ENCODE peak calls at places on chromosome 1, in seven cellular contexts. Y is fibroblast of lung, P is astrocyte, A is psoas muscle, V is heart left ventricle, Q is right lobe of liver, Z is tibial nerve. S is an unnamed sample.

GRCh38 chr1:154478639-154479038 is 23.4 kb upstream of the TDRD10 start:
- DNase-seq in Y (peak), P (no peak), A (no peak), V (no peak), Q (no peak), Z (no peak), S (no peak)

GRCh38 chr1:178379807-178380206 is 117.0 kb downstream of the CLEC20A start:
- DNase-seq in Y (no peak), P (no peak), A (no peak), V (no peak), Q (no peak), Z (no peak), S (no peak)

GRCh38 chr1:213303286-213303685 is 252.2 kb downstream of the RPS6KC1 start:
- DNase-seq in Y (peak), P (peak), A (no peak), V (no peak), Q (no peak), Z (no peak), S (no peak)

GRCh38 chr1:92975551-92976232 is 14.4 kb upstream of the DIPK1A start:
- DNase-seq in Y (no peak), P (no peak), A (no peak), V (no peak), Q (no peak), Z (no peak), S (no peak)

GRCh38 chr1:159854101-159854692 is 8.3 kb downstream of the VSIG8 start:
- DNase-seq in Y (peak), P (peak), A (peak), V (peak), Q (peak), Z (peak), S (no peak)

GRCh38 chr1:54800041-54800898 is 853 bp downstream of the TTC22 start:
- DNase-seq in Y (no peak), P (no peak), A (peak), V (no peak), Q (no peak), Z (no peak), S (no peak)

GRCh38 chr1:47742890-47743760 is 254.1 kb downstream of the TRABD2B start:
- DNase-seq in Y (no peak), P (no peak), A (no peak), V (no peak), Q (no peak), Z (no peak), S (no peak)

GRCh38 chr1:206808615-206809014 is 36.3 kb upstream of the IL10 start:
- DNase-seq in Y (peak), P (peak), A (no peak), V (no peak), Q (no peak), Z (no peak), S (no peak)

GRCh38 chr1:59568158-59568935 is 246.4 kb upstream of the HOOK1 start:
- DNase-seq in Y (peak), P (no peak), A (no peak), V (no peak), Q (no peak), Z (no peak), S (no peak)

GRCh38 chr1:88039240-88039639 is 644.8 kb upstream of the PKN2 start:
- DNase-seq in Y (no peak), P (no peak), A (no peak), V (no peak), Q (no peak), Z (no peak), S (no peak)

DNA sequence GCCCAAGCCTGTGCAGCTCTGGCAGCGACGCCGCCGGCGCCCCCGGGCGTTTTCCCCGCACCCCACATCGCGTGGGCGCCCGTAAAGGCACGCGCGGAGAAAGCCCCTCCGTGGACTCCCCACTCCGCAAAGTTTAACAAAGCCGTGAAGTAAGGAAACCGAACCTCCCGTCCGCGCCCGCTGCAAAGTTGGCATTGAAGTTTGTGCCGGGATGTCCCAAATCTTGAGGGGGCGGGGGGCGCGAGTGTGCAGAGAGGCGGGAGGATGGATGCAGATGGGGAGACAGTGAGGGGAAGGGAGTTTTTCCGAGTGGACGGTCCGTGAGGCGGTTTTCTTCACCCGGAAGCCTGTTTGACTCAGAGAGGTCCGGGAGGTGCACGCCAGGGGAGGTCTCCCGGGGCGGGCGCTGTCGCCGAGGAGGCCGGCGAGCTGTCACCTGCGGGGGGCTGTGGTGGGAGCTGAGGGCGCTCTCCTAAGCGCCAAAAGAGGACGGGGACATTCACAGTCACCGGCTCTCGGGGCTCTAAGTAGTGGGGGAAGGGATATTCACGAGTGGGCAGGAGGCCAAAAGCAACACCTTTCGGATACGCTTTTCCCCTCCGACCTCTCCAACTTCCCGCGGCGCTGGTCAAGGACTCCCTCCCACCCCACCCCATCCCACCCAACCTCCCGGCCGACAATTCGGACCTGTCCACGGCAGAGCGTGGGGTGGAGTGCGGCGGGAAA is 1.3 kb downstream of the WLS start:
- DNase-seq in Y (no peak), P (no peak), A (peak), V (peak), Q (peak), Z (no peak), S (no peak)
- H3K27ac ChIP-seq in Y (peak), P (peak), A (peak), V (peak), Q (peak), Z (peak), S (peak)

GRCh38 chr1:109499661-109500536 is 6.0 kb downstream of the CYB561D1 start:
- DNase-seq in Y (peak), P (peak), A (no peak), V (no peak), Q (no peak), Z (no peak), S (no peak)
- TF ChIP-seq CTCF in Y (peak), P (peak), A (peak), V (peak), Q (peak), Z (peak), S (peak)

GRCh38 chr1:2024887-2025286 is 5.7 kb downstream of the GABRD start:
- DNase-seq in Y (no peak), P (no peak), A (no peak), V (no peak), Q (no peak), Z (no peak), S (no peak)
- H3K27ac ChIP-seq in Y (no peak), P (no peak), A (peak), V (no peak), Q (peak), Z (no peak), S (no peak)

GRCh38 chr1:219067350-219067712 is 106.3 kb upstream of the LYPLAL1 start:
- DNase-seq in Y (no peak), P (no peak), A (no peak), V (no peak), Q (no peak), Z (no peak), S (no peak)
- TF ChIP-seq CTCF in Y (no peak), P (no peak), A (no peak), V (no peak), Q (no peak), Z (no peak), S (peak)

DNA sequence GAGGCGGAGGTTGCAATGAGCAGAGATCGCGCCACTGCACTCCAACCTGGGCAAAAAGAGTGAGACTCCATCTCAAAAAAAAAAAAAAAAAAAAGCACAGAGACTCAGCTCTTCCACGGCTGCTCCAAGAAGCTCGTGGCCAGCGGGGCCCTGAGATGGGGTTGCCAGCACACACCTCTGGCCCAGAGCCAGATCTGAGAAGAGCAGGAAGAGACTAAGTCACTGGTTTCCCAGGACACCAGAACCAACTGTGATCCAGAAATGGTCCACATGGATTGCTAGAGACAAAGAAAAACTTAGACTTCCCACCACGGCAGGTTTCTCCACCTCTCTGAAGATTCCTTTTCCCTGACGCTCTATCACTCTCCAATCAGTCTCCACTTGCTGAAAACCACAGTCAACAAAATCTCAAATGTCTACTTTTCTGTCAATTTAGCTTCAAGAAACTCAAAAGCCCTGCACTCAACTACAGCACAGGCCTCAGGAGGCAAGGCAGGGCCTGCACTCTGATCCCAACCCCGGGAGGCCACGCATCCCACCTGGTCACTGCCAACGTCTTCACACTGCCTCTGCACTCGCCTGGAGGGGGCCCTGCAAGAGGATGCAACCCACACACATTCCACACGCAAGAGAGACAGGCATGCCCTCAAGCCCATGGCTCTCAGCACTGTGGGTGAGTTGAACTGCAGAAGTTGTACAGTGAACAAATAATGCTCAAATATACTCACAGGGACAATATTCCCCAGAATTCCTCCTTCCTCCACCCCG is 79.0 kb downstream of the NPHP4 start:
- DNase-seq in Y (no peak), P (peak), A (no peak), V (no peak), Q (no peak), Z (no peak), S (no peak)
- H3K27ac ChIP-seq in Y (no peak), P (no peak), A (no peak), V (no peak), Q (no peak), Z (no peak), S (no peak)